ENCODE peak calls at places on chromosomes 1 and 21, in seven cellular contexts. One of them, this sample, is unnamed.

GRCh38 chr1:95230768-95231191 is 3.2 kb upstream of the RWDD3 start:
- DNase-seq in HTR-8/SVneo: no peak
- DNase-seq in stimulated activated naive CD8-positive, alpha-beta T cell treated with anti-CD3 and anti-CD28 coated beads, Interleukin-15, amount 100 ng/mL, for 72 hours: no peak
- DNase-seq in mesothelial cell of epicardium: no peak
- DNase-seq in stimulated activated CD4-positive, alpha-beta T cell treated with anti-CD3 and anti-CD28 coated beads, Interleukin-12 subunit alpha, Interleukin-12 subunit beta, amount 100 ng/mL, for 48 hours: no peak
- DNase-seq in fibroblast of villous mesenchyme: no peak
- DNase-seq in NCI-H2171 treated with DMSO at 0.1 percent for 48 hours: no peak
- DNase-seq in this sample: no peak

GRCh38 chr21:41879190-41879998 is at the start of gene PRDM15:
- DNase-seq in stimulated activated naive CD8-positive, alpha-beta T cell treated with anti-CD3 and anti-CD28 coated beads, Interleukin-15, amount 100 ng/mL, for 72 hours: peak; percentile 84
- DNase-seq in NCI-H2171 treated with DMSO at 0.1 percent for 48 hours: peak; percentile 69
- DNase-seq in stimulated activated CD4-positive, alpha-beta T cell treated with anti-CD3 and anti-CD28 coated beads, Interleukin-12 subunit alpha, Interleukin-12 subunit beta, amount 100 ng/mL, for 48 hours: peak; percentile 74
- DNase-seq in fibroblast of villous mesenchyme: peak; percentile 81
- DNase-seq in HTR-8/SVneo: peak; percentile 75
- DNase-seq in mesothelial cell of epicardium: peak; percentile 75
- DNase-seq in this sample: peak; percentile 81

GRCh38 chr1:239955431-239955830 is 136.3 kb upstream of the FMN2 start:
- DNase-seq in fibroblast of villous mesenchyme: no peak
- DNase-seq in HTR-8/SVneo: no peak
- DNase-seq in stimulated activated naive CD8-positive, alpha-beta T cell treated with anti-CD3 and anti-CD28 coated beads, Interleukin-15, amount 100 ng/mL, for 72 hours: no peak
- DNase-seq in mesothelial cell of epicardium: no peak
- DNase-seq in stimulated activated CD4-positive, alpha-beta T cell treated with anti-CD3 and anti-CD28 coated beads, Interleukin-12 subunit alpha, Interleukin-12 subunit beta, amount 100 ng/mL, for 48 hours: no peak
- DNase-seq in NCI-H2171 treated with DMSO at 0.1 percent for 48 hours: no peak
- DNase-seq in this sample: no peak

GRCh38 chr1:66288048-66288447 is 245.9 kb upstream of the SGIP1 start:
- DNase-seq in HTR-8/SVneo: no peak
- DNase-seq in fibroblast of villous mesenchyme: no peak
- DNase-seq in stimulated activated naive CD8-positive, alpha-beta T cell treated with anti-CD3 and anti-CD28 coated beads, Interleukin-15, amount 100 ng/mL, for 72 hours: no peak
- DNase-seq in stimulated activated CD4-positive, alpha-beta T cell treated with anti-CD3 and anti-CD28 coated beads, Interleukin-12 subunit alpha, Interleukin-12 subunit beta, amount 100 ng/mL, for 48 hours: no peak
- DNase-seq in mesothelial cell of epicardium: no peak
- DNase-seq in NCI-H2171 treated with DMSO at 0.1 percent for 48 hours: no peak
- DNase-seq in this sample: no peak

GRCh38 chr1:100585774-100586173 is 47.8 kb downstream of the GPR88 start:
- DNase-seq in stimulated activated CD4-positive, alpha-beta T cell treated with anti-CD3 and anti-CD28 coated beads, Interleukin-12 subunit alpha, Interleukin-12 subunit beta, amount 100 ng/mL, for 48 hours: no peak
- DNase-seq in HTR-8/SVneo: no peak
- DNase-seq in fibroblast of villous mesenchyme: no peak
- DNase-seq in stimulated activated naive CD8-positive, alpha-beta T cell treated with anti-CD3 and anti-CD28 coated beads, Interleukin-15, amount 100 ng/mL, for 72 hours: no peak
- DNase-seq in NCI-H2171 treated with DMSO at 0.1 percent for 48 hours: no peak
- DNase-seq in mesothelial cell of epicardium: no peak
- DNase-seq in this sample: no peak

GRCh38 chr1:90114521-90115141 is 119.7 kb downstream of the ZNF326 start:
- DNase-seq in fibroblast of villous mesenchyme: peak; percentile 49
- DNase-seq in stimulated activated CD4-positive, alpha-beta T cell treated with anti-CD3 and anti-CD28 coated beads, Interleukin-12 subunit alpha, Interleukin-12 subunit beta, amount 100 ng/mL, for 48 hours: no peak
- DNase-seq in stimulated activated naive CD8-positive, alpha-beta T cell treated with anti-CD3 and anti-CD28 coated beads, Interleukin-15, amount 100 ng/mL, for 72 hours: no peak
- DNase-seq in mesothelial cell of epicardium: no peak
- DNase-seq in HTR-8/SVneo: peak; percentile 12
- DNase-seq in NCI-H2171 treated with DMSO at 0.1 percent for 48 hours: peak; percentile 71
- DNase-seq in this sample: no peak

GRCh38 chr21:46146856-46147255 is 8.5 kb downstream of the FTCD start:
- DNase-seq in mesothelial cell of epicardium: peak; percentile 12
- DNase-seq in HTR-8/SVneo: no peak
- DNase-seq in stimulated activated CD4-positive, alpha-beta T cell treated with anti-CD3 and anti-CD28 coated beads, Interleukin-12 subunit alpha, Interleukin-12 subunit beta, amount 100 ng/mL, for 48 hours: no peak
- DNase-seq in NCI-H2171 treated with DMSO at 0.1 percent for 48 hours: no peak
- DNase-seq in fibroblast of villous mesenchyme: no peak
- DNase-seq in stimulated activated naive CD8-positive, alpha-beta T cell treated with anti-CD3 and anti-CD28 coated beads, Interleukin-15, amount 100 ng/mL, for 72 hours: no peak
- DNase-seq in this sample: no peak

GRCh38 chr21:17585875-17586450 is 26.7 kb downstream of the BTG3 start:
- DNase-seq in HTR-8/SVneo: peak; percentile 28
- DNase-seq in mesothelial cell of epicardium: no peak
- DNase-seq in fibroblast of villous mesenchyme: peak; percentile 71
- DNase-seq in stimulated activated CD4-positive, alpha-beta T cell treated with anti-CD3 and anti-CD28 coated beads, Interleukin-12 subunit alpha, Interleukin-12 subunit beta, amount 100 ng/mL, for 48 hours: peak; percentile 24
- DNase-seq in stimulated activated naive CD8-positive, alpha-beta T cell treated with anti-CD3 and anti-CD28 coated beads, Interleukin-15, amount 100 ng/mL, for 72 hours: no peak
- DNase-seq in NCI-H2171 treated with DMSO at 0.1 percent for 48 hours: peak; percentile 68
- DNase-seq in this sample: no peak

GRCh38 chr1:187451238-187451637 is 622.5 kb downstream of the PLA2G4A start:
- DNase-seq in stimulated activated CD4-positive, alpha-beta T cell treated with anti-CD3 and anti-CD28 coated beads, Interleukin-12 subunit alpha, Interleukin-12 subunit beta, amount 100 ng/mL, for 48 hours: no peak
- DNase-seq in fibroblast of villous mesenchyme: no peak
- DNase-seq in mesothelial cell of epicardium: no peak
- DNase-seq in stimulated activated naive CD8-positive, alpha-beta T cell treated with anti-CD3 and anti-CD28 coated beads, Interleukin-15, amount 100 ng/mL, for 72 hours: no peak
- DNase-seq in NCI-H2171 treated with DMSO at 0.1 percent for 48 hours: no peak
- DNase-seq in HTR-8/SVneo: no peak
- DNase-seq in this sample: no peak

GRCh38 chr1:115867216-115867615 is 26.3 kb upstream of the NHLH2 start:
- DNase-seq in fibroblast of villous mesenchyme: no peak
- DNase-seq in stimulated activated CD4-positive, alpha-beta T cell treated with anti-CD3 and anti-CD28 coated beads, Interleukin-12 subunit alpha, Interleukin-12 subunit beta, amount 100 ng/mL, for 48 hours: no peak
- DNase-seq in stimulated activated naive CD8-positive, alpha-beta T cell treated with anti-CD3 and anti-CD28 coated beads, Interleukin-15, amount 100 ng/mL, for 72 hours: no peak
- DNase-seq in HTR-8/SVneo: no peak
- DNase-seq in mesothelial cell of epicardium: no peak
- DNase-seq in NCI-H2171 treated with DMSO at 0.1 percent for 48 hours: no peak
- DNase-seq in this sample: no peak

GRCh38 chr1:27144920-27145661 is 9.8 kb downstream of the SLC9A1 start:
- DNase-seq in fibroblast of villous mesenchyme: peak; percentile 81
- DNase-seq in HTR-8/SVneo: no peak
- DNase-seq in NCI-H2171 treated with DMSO at 0.1 percent for 48 hours: peak; percentile 54
- DNase-seq in stimulated activated naive CD8-positive, alpha-beta T cell treated with anti-CD3 and anti-CD28 coated beads, Interleukin-15, amount 100 ng/mL, for 72 hours: no peak
- DNase-seq in mesothelial cell of epicardium: no peak
- DNase-seq in stimulated activated CD4-positive, alpha-beta T cell treated with anti-CD3 and anti-CD28 coated beads, Interleukin-12 subunit alpha, Interleukin-12 subunit beta, amount 100 ng/mL, for 48 hours: no peak
- DNase-seq in this sample: no peak

GRCh38 chr21:41600556-41600955 is 92.6 kb upstream of the TMPRSS2 start:
- DNase-seq in fibroblast of villous mesenchyme: no peak
- DNase-seq in stimulated activated CD4-positive, alpha-beta T cell treated with anti-CD3 and anti-CD28 coated beads, Interleukin-12 subunit alpha, Interleukin-12 subunit beta, amount 100 ng/mL, for 48 hours: no peak
- DNase-seq in HTR-8/SVneo: no peak
- DNase-seq in NCI-H2171 treated with DMSO at 0.1 percent for 48 hours: no peak
- DNase-seq in mesothelial cell of epicardium: no peak
- DNase-seq in stimulated activated naive CD8-positive, alpha-beta T cell treated with anti-CD3 and anti-CD28 coated beads, Interleukin-15, amount 100 ng/mL, for 72 hours: no peak
- DNase-seq in this sample: no peak

GRCh38 chr21:25509862-25510261 is 97.4 kb downstream of the MRPL39 start:
- DNase-seq in HTR-8/SVneo: no peak
- DNase-seq in fibroblast of villous mesenchyme: no peak
- DNase-seq in stimulated activated naive CD8-positive, alpha-beta T cell treated with anti-CD3 and anti-CD28 coated beads, Interleukin-15, amount 100 ng/mL, for 72 hours: no peak
- DNase-seq in NCI-H2171 treated with DMSO at 0.1 percent for 48 hours: no peak
- DNase-seq in stimulated activated CD4-positive, alpha-beta T cell treated with anti-CD3 and anti-CD28 coated beads, Interleukin-12 subunit alpha, Interleukin-12 subunit beta, amount 100 ng/mL, for 48 hours: no peak
- DNase-seq in mesothelial cell of epicardium: no peak
- DNase-seq in this sample: no peak

GRCh38 chr1:115373305-115373704 is 35.3 kb upstream of the NGF start:
- DNase-seq in stimulated activated CD4-positive, alpha-beta T cell treated with anti-CD3 and anti-CD28 coated beads, Interleukin-12 subunit alpha, Interleukin-12 subunit beta, amount 100 ng/mL, for 48 hours: no peak
- DNase-seq in stimulated activated naive CD8-positive, alpha-beta T cell treated with anti-CD3 and anti-CD28 coated beads, Interleukin-15, amount 100 ng/mL, for 72 hours: no peak
- DNase-seq in fibroblast of villous mesenchyme: peak; percentile 34
- DNase-seq in mesothelial cell of epicardium: no peak
- DNase-seq in NCI-H2171 treated with DMSO at 0.1 percent for 48 hours: no peak
- DNase-seq in HTR-8/SVneo: peak; percentile 1
- DNase-seq in this sample: no peak